ENCODE peak calls at places on chromosomes 4 and X, in six cellular contexts. S is WERI-Rb-1, K is fibroblast of the aortic adventitia, I is sigmoid colon, T is brain microvascular endothelial cell, M is PC-3. H is an unnamed sample.

GRCh38 chrX:96753230-96753629 is 68.6 kb downstream of the DIAPH2 start:
- DNase-seq in S (no peak), K (no peak), M (no peak), T (no peak), I (no peak), H (no peak)

GRCh38 chrX:55119712-55120111 is 30.9 kb downstream of the PAGE2 start:
- DNase-seq in I (no peak), M (peak; percentile 3), T (no peak), S (no peak), K (peak; percentile 40), H (no peak)

GRCh38 chr4:148565801-148566200 is 123.6 kb upstream of the NR3C2 start:
- DNase-seq in S (no peak), I (no peak), K (no peak), T (no peak), M (no peak), H (no peak)

GRCh38 chr4:122666527-122667245 is 45.8 kb upstream of the IL21 start:
- DNase-seq in T (peak; percentile 79), K (peak; percentile 96), M (peak; percentile 82), S (no peak), I (no peak), H (peak; percentile 96)

GRCh38 chr4:67996127-67996526 is 32.8 kb upstream of the TMPRSS11A start:
- DNase-seq in M (no peak), S (no peak), K (no peak), T (no peak), I (no peak), H (no peak)

GRCh38 chrX:45824471-45824870 is 623.8 kb upstream of the DIPK2B start:
- DNase-seq in I (no peak), M (peak; percentile 96), S (peak; percentile 32), K (peak; percentile 93), T (peak; percentile 91), H (peak; percentile 81)

GRCh38 chr4:185717018-185717726 is 94.8 kb downstream of the SORBS2 start:
- DNase-seq in K (no peak), I (no peak), M (no peak), T (no peak), S (no peak), H (no peak)

GRCh38 chr4:151098191-151098590 is 1.2 kb upstream of the RPS3A start:
- DNase-seq in I (peak; percentile 68), T (no peak), M (no peak), K (no peak), S (no peak), H (no peak)

GRCh38 chr4:40992472-40993298 is 221.7 kb downstream of the APBB2 start:
- DNase-seq in T (peak; percentile 86), M (peak; percentile 38), I (no peak), S (no peak), K (peak; percentile 78), H (peak; percentile 58)

GRCh38 chrX:107565916-107566602 is 62.3 kb upstream of the PRPS1 start:
- DNase-seq in I (no peak), T (peak; percentile 64), S (peak; percentile 43), M (peak; percentile 46), K (peak; percentile 36), H (no peak)

GRCh38 chr4:152870605-152871004 is 65.5 kb upstream of the FHDC1 start:
- DNase-seq in S (peak; percentile 37), T (no peak), K (no peak), M (no peak), I (no peak), H (no peak)

GRCh38 chr4:174461438-174462106 is 60.7 kb downstream of the HPGD start:
- DNase-seq in K (no peak), M (peak; percentile 61), T (peak; percentile 16), S (no peak), I (no peak), H (no peak)

GRCh38 chr4:80180743-80181142 is 16.6 kb upstream of the PRDM8 start:
- DNase-seq in S (no peak), T (no peak), M (peak; percentile 45), I (no peak), K (peak; percentile 57), H (no peak)

GRCh38 chr4:171621646-171622045 is 191.6 kb upstream of the GALNTL6 start:
- DNase-seq in K (no peak), T (no peak), S (no peak), M (no peak), I (no peak), H (no peak)

GRCh38 chr4:7023901-7024300 is 19.3 kb upstream of the TADA2B start:
- DNase-seq in S (no peak), K (no peak), T (no peak), M (no peak), I (no peak), H (no peak)

GRCh38 chrX:2967998-2968909 is 38.1 kb upstream of the ARSH start:
- DNase-seq in I (no peak), K (peak; percentile 43), T (peak; percentile 78), M (peak; percentile 50), S (no peak), H (no peak)

GRCh38 chr4:89492476-89493110 is 185.0 kb upstream of the GPRIN3 start:
- DNase-seq in T (peak; percentile 80), S (no peak), I (no peak), M (peak; percentile 62), K (peak; percentile 90), H (peak; percentile 43)

GRCh38 chr4:165355900-165356300 is 22.9 kb upstream of the CPE start:
- DNase-seq in I (no peak), K (peak; percentile 72), T (peak; percentile 35), M (peak; percentile 54), S (no peak), H (no peak)

DNA sequence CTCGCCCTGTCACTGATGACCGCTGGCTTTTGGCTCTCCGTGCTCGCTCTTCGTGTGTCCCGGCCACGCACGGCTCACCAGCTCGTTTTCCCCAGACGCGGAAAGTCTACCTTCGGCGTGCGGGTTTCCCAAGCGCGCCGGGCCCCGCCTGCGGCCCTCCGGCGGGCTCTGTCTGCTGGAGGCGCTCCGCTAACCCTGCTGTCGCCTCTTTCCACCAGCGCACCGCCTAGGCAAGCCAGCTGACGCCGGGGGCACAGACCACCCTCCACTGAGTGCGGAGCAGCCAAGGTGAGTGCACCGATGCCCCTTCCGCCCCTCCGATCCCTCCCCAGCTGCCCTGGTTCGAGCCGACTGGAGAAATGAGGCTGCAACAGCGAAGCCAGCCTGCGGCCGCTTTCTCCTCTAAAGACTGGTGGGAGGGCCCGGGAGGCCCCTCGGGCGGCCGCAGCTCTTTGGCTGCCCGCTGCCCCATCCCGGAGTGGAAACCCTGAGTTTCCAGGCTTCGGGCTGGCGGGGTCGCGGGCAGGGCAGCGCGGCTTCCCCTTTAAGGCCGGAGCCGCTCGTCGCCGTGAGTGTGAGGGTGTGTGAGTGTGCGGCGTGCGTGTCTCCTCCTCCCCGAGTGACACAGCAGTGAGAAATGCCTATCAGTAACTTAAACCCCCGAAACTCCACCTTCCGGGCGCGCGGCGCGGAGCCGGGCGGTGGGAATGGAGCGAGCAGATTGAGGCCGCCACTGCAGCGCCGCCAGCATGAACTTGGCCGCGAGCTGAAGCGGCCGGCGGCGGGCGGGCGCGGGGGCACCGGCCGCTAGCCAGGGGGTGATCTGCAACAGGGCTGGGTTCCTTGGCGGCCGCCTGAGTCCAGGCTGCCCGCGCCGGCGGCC is at the start of gene MAMLD1:
- DNase-seq in T (peak; percentile 76), S (peak; percentile 23), I (peak; percentile 86), M (peak; percentile 84), K (peak; percentile 77), H (peak; percentile 51)
- TF ChIP-seq CTCF in T (no peak), S (no peak), I (no peak), M (no peak), K (no peak), H (peak; percentile 27)

DNA sequence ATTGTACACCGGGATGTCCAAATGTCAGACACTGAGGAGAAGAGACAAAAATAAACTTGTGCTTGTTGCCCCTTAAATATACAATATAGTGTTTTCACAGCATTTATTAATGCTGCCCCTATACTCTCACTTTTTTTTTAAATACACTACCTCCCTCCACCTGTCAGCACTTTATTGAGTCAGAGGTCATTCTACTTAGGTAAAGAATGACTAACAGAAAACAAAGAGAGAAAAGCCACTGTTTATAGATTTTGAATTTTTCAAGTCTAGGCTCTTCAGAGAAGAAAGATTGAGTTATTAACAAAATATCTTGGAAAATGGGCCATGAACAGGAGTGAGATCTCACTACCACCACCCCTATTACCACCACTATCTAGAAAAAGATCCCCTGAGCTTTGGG is 58.1 kb downstream of the NIPAL1 start:
- DNase-seq in M (peak; percentile 61), I (no peak), S (no peak), T (no peak), K (no peak), H (no peak)
- H3K4me3 ChIP-seq in M (peak overlapping the region; percentile 41), I (no peak overlapping the region), S (no peak overlapping the region), T (no peak overlapping the region), K (no peak overlapping the region), H (no peak overlapping the region)

DNA sequence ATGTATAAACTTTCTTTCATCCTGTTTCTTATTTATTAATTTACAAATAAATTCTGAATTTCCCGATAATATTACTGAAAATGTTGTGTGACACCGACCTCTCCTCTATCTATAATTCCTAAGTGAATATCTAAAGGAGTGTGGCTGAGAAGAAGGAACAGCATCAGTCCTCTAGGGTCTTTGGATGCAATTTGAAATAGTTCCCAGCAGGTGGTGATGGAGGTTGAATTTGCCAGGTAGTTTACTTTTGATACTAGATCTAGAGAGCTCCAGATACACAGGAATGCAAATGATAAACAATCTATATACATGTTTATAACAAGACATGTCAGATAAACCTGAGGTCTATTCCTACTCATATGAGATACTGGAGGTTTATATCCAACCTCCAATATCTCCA is 305.4 kb downstream of the PCDH18 start:
- DNase-seq in S (peak; percentile 24), T (no peak), I (no peak), M (peak; percentile 55), K (peak; percentile 41), H (no peak)
- TF ChIP-seq CTCF in S (peak; percentile 49), T (peak; percentile 56), I (no peak), M (peak; percentile 60), K (peak; percentile 45), H (peak; percentile 43)

GRCh38 chrX:119686087-119686639 is 6.8 kb downstream of the SEPTIN6 start:
- DNase-seq in S (peak; percentile 18), I (no peak), M (no peak), K (peak; percentile 65), T (no peak), H (no peak)

GRCh38 chrX:119684916-119685224 is 8.1 kb downstream of the SEPTIN6 start:
- DNase-seq in I (no peak), M (no peak), K (no peak), S (no peak), T (no peak), H (no peak)

GRCh38 chrX:119685225-119686066 is 7.5 kb downstream of the SEPTIN6 start:
- DNase-seq in T (no peak), K (no peak), M (no peak), I (peak; percentile 73), S (no peak), H (no peak)

GRCh38 chrX:119688856-119689455 is 4.0 kb downstream of the SEPTIN6 start:
- DNase-seq in I (no peak), K (no peak), M (no peak), T (no peak), S (no peak), H (no peak)

DNA sequence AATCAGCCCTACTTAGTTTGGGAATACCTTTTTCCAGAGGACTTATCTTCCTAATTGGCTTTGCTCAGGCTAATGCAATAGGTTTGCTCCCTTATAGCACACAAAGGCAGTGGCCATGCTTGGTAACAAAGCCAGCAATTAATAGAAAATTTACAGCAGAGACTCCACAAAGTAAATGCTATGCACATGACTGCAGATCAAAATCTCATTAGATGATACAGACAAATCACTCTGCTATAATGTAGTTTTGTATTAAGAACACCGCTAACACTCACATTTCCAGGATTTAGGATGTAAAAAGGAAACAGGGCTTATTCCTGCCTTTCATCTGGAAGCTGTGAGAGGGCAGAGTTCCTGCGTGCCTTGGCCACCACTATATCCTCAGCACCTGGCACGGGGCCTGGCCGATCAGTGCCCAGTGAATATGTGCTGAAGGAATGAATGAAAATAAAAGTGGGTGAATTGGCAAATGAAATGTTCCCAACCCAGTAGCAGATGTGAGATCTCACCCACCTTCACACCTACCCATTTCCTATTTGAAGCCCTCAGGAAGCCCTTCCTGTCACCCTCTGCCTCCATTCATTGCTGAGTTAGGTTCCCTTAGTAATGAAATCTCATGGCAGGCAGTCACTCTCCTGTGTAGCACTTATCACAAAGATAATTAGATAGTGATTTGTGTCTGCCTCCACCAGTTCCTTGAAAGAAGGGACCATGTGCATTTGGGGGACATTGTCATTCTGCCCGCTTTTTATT is 5.1 kb downstream of the SEPTIN6 start:
- DNase-seq in M (no peak), I (no peak), S (no peak), T (no peak), K (no peak), H (no peak)
- H3K4me3 ChIP-seq in M (no peak overlapping the region), I (no peak overlapping the region), S (no peak overlapping the region), T (no peak overlapping the region), K (no peak overlapping the region), H (no peak overlapping the region)

H was measured in AG09309.